ENCODE peak calls at places on chromosomes 12 and 14, in five cellular contexts. One of them, this sample, is unnamed.

GRCh38 chr12:130044991-130045621 is 117.2 kb upstream of the FZD10 start:
- DNase-seq in HTR-8/SVneo: no peak
- DNase-seq in lower lobe of right lung: no peak
- DNase-seq in smooth muscle cell of the brain vasculature: no peak
- DNase-seq in activated CD8-positive, alpha-beta T cell treated with anti-CD3 and anti-CD28 coated beads for 36 hours: no peak
- DNase-seq in this sample: no peak

GRCh38 chr14:50001999-50002925 is 109.4 kb downstream of the ARF6 start:
- DNase-seq in HTR-8/SVneo: no peak
- DNase-seq in lower lobe of right lung: peak; percentile 56
- DNase-seq in smooth muscle cell of the brain vasculature: no peak
- DNase-seq in activated CD8-positive, alpha-beta T cell treated with anti-CD3 and anti-CD28 coated beads for 36 hours: peak; percentile 89
- DNase-seq in this sample: peak; percentile 71

GRCh38 chr14:30849354-30849753 is 25.0 kb upstream of the COCH start:
- DNase-seq in HTR-8/SVneo: no peak
- DNase-seq in lower lobe of right lung: no peak
- DNase-seq in smooth muscle cell of the brain vasculature: no peak
- DNase-seq in activated CD8-positive, alpha-beta T cell treated with anti-CD3 and anti-CD28 coated beads for 36 hours: no peak
- DNase-seq in this sample: no peak

GRCh38 chr12:115794659-115795081 is 482.8 kb downstream of the MED13L start:
- DNase-seq in HTR-8/SVneo: no peak
- DNase-seq in lower lobe of right lung: no peak
- DNase-seq in smooth muscle cell of the brain vasculature: no peak
- DNase-seq in activated CD8-positive, alpha-beta T cell treated with anti-CD3 and anti-CD28 coated beads for 36 hours: no peak
- DNase-seq in this sample: no peak

GRCh38 chr12:15689751-15690191 is 99.4 kb downstream of the EPS8 start:
- DNase-seq in HTR-8/SVneo: no peak
- DNase-seq in lower lobe of right lung: no peak
- DNase-seq in smooth muscle cell of the brain vasculature: no peak
- DNase-seq in activated CD8-positive, alpha-beta T cell treated with anti-CD3 and anti-CD28 coated beads for 36 hours: no peak
- DNase-seq in this sample: no peak

GRCh38 chr12:120406553-120406952 is 31.4 kb upstream of the COX6A1 start:
- DNase-seq in HTR-8/SVneo: no peak
- DNase-seq in lower lobe of right lung: no peak
- DNase-seq in smooth muscle cell of the brain vasculature: no peak
- DNase-seq in activated CD8-positive, alpha-beta T cell treated with anti-CD3 and anti-CD28 coated beads for 36 hours: no peak
- DNase-seq in this sample: no peak

GRCh38 chr14:54882521-54882920 is 20.1 kb downstream of the GCH1 start:
- DNase-seq in HTR-8/SVneo: no peak
- DNase-seq in lower lobe of right lung: no peak
- DNase-seq in smooth muscle cell of the brain vasculature: no peak
- DNase-seq in activated CD8-positive, alpha-beta T cell treated with anti-CD3 and anti-CD28 coated beads for 36 hours: no peak
- DNase-seq in this sample: no peak

GRCh38 chr12:31465002-31465401 is 125.9 kb downstream of the DENND5B start:
- DNase-seq in HTR-8/SVneo: no peak
- DNase-seq in lower lobe of right lung: no peak
- DNase-seq in smooth muscle cell of the brain vasculature: no peak
- DNase-seq in activated CD8-positive, alpha-beta T cell treated with anti-CD3 and anti-CD28 coated beads for 36 hours: no peak
- DNase-seq in this sample: no peak

GRCh38 chr12:58253663-58254062 is 312.3 kb downstream of the ATP23 start:
- DNase-seq in HTR-8/SVneo: peak; percentile 5
- DNase-seq in lower lobe of right lung: no peak
- DNase-seq in smooth muscle cell of the brain vasculature: no peak
- DNase-seq in activated CD8-positive, alpha-beta T cell treated with anti-CD3 and anti-CD28 coated beads for 36 hours: no peak
- DNase-seq in this sample: no peak

GRCh38 chr14:33848706-33849454 is 102.0 kb downstream of the EGLN3 start:
- DNase-seq in HTR-8/SVneo: peak; percentile 45
- DNase-seq in lower lobe of right lung: no peak
- DNase-seq in smooth muscle cell of the brain vasculature: peak; percentile 4
- DNase-seq in activated CD8-positive, alpha-beta T cell treated with anti-CD3 and anti-CD28 coated beads for 36 hours: peak; percentile 40
- DNase-seq in this sample: peak; percentile 77

GRCh38 chr12:128823216-128823915 is 392 bp downstream of the SLC15A4 start:
- DNase-seq in HTR-8/SVneo: no peak
- DNase-seq in lower lobe of right lung: peak; percentile 62
- DNase-seq in smooth muscle cell of the brain vasculature: no peak
- DNase-seq in activated CD8-positive, alpha-beta T cell treated with anti-CD3 and anti-CD28 coated beads for 36 hours: peak; percentile 26
- DNase-seq in this sample: no peak

GRCh38 chr12:99380701-99381100 is 266.9 kb upstream of the GARIN6 start:
- DNase-seq in HTR-8/SVneo: no peak
- DNase-seq in lower lobe of right lung: no peak
- DNase-seq in smooth muscle cell of the brain vasculature: no peak
- DNase-seq in activated CD8-positive, alpha-beta T cell treated with anti-CD3 and anti-CD28 coated beads for 36 hours: no peak
- DNase-seq in this sample: no peak

GRCh38 chr12:132400011-132400641 is 70.7 kb upstream of the GALNT9 start:
- DNase-seq in HTR-8/SVneo: no peak
- DNase-seq in lower lobe of right lung: peak; percentile 35
- DNase-seq in smooth muscle cell of the brain vasculature: no peak
- DNase-seq in activated CD8-positive, alpha-beta T cell treated with anti-CD3 and anti-CD28 coated beads for 36 hours: no peak
- DNase-seq in this sample: peak; percentile 68

GRCh38 chr14:22685467-22685866 is 41.3 kb upstream of the OR6J1 start:
- DNase-seq in HTR-8/SVneo: no peak
- DNase-seq in lower lobe of right lung: no peak
- DNase-seq in smooth muscle cell of the brain vasculature: no peak
- DNase-seq in activated CD8-positive, alpha-beta T cell treated with anti-CD3 and anti-CD28 coated beads for 36 hours: no peak
- DNase-seq in this sample: no peak

GRCh38 chr14:82055511-82055910 is 521.9 kb upstream of the SEL1L start:
- DNase-seq in HTR-8/SVneo: no peak
- DNase-seq in lower lobe of right lung: no peak
- DNase-seq in smooth muscle cell of the brain vasculature: no peak
- DNase-seq in activated CD8-positive, alpha-beta T cell treated with anti-CD3 and anti-CD28 coated beads for 36 hours: no peak
- DNase-seq in this sample: no peak

GRCh38 chr14:35374273-35374681 is 30.3 kb downstream of the NFKBIA start:
- DNase-seq in HTR-8/SVneo: peak; percentile 72
- DNase-seq in lower lobe of right lung: peak; percentile 71
- DNase-seq in smooth muscle cell of the brain vasculature: no peak
- DNase-seq in activated CD8-positive, alpha-beta T cell treated with anti-CD3 and anti-CD28 coated beads for 36 hours: no peak
- DNase-seq in this sample: no peak

GRCh38 chr12:95784886-95785285 is 5.7 kb downstream of the NTN4 start:
- DNase-seq in HTR-8/SVneo: no peak
- DNase-seq in lower lobe of right lung: no peak
- DNase-seq in smooth muscle cell of the brain vasculature: no peak
- DNase-seq in activated CD8-positive, alpha-beta T cell treated with anti-CD3 and anti-CD28 coated beads for 36 hours: no peak
- DNase-seq in this sample: no peak

GRCh38 chr12:105343836-105344235 is 13.3 kb downstream of the C12orf75 start:
- DNase-seq in HTR-8/SVneo: no peak
- DNase-seq in lower lobe of right lung: no peak
- DNase-seq in smooth muscle cell of the brain vasculature: no peak
- DNase-seq in activated CD8-positive, alpha-beta T cell treated with anti-CD3 and anti-CD28 coated beads for 36 hours: no peak
- DNase-seq in this sample: no peak

GRCh38 chr12:18345021-18345735 is 83.9 kb downstream of the PIK3C2G start:
- DNase-seq in HTR-8/SVneo: no peak
- DNase-seq in lower lobe of right lung: no peak
- DNase-seq in smooth muscle cell of the brain vasculature: no peak
- DNase-seq in activated CD8-positive, alpha-beta T cell treated with anti-CD3 and anti-CD28 coated beads for 36 hours: no peak
- DNase-seq in this sample: no peak

GRCh38 chr12:54017027-54017788 is 8.4 kb downstream of the HOXC8 start:
- DNase-seq in HTR-8/SVneo: no peak
- DNase-seq in lower lobe of right lung: no peak
- DNase-seq in smooth muscle cell of the brain vasculature: no peak
- DNase-seq in activated CD8-positive, alpha-beta T cell treated with anti-CD3 and anti-CD28 coated beads for 36 hours: no peak
- DNase-seq in this sample: no peak

GRCh38 chr12:68841717-68842116 is 33.7 kb downstream of the MDM2 start:
- DNase-seq in HTR-8/SVneo: no peak
- DNase-seq in lower lobe of right lung: no peak
- DNase-seq in smooth muscle cell of the brain vasculature: no peak
- DNase-seq in activated CD8-positive, alpha-beta T cell treated with anti-CD3 and anti-CD28 coated beads for 36 hours: no peak
- DNase-seq in this sample: no peak

GRCh38 chr14:91693342-91693741 is 38.5 kb downstream of the CATSPERB start:
- DNase-seq in HTR-8/SVneo: no peak
- DNase-seq in lower lobe of right lung: no peak
- DNase-seq in smooth muscle cell of the brain vasculature: no peak
- DNase-seq in activated CD8-positive, alpha-beta T cell treated with anti-CD3 and anti-CD28 coated beads for 36 hours: no peak
- DNase-seq in this sample: no peak

GRCh38 chr12:92533280-92533890 is 169.4 kb upstream of the PLEKHG7 start:
- DNase-seq in HTR-8/SVneo: no peak
- DNase-seq in lower lobe of right lung: no peak
- DNase-seq in smooth muscle cell of the brain vasculature: peak; percentile 32
- DNase-seq in activated CD8-positive, alpha-beta T cell treated with anti-CD3 and anti-CD28 coated beads for 36 hours: no peak
- DNase-seq in this sample: no peak

GRCh38 chr14:69755784-69756183 is 11.2 kb upstream of the SRSF5 start:
- DNase-seq in HTR-8/SVneo: no peak
- DNase-seq in lower lobe of right lung: no peak
- DNase-seq in smooth muscle cell of the brain vasculature: no peak
- DNase-seq in activated CD8-positive, alpha-beta T cell treated with anti-CD3 and anti-CD28 coated beads for 36 hours: no peak
- DNase-seq in this sample: no peak

GRCh38 chr12:38138225-38139221 is 178.1 kb upstream of the ALG10B start:
- DNase-seq in HTR-8/SVneo: peak; percentile 33
- DNase-seq in lower lobe of right lung: no peak
- DNase-seq in smooth muscle cell of the brain vasculature: peak; percentile 13
- DNase-seq in activated CD8-positive, alpha-beta T cell treated with anti-CD3 and anti-CD28 coated beads for 36 hours: peak; percentile 71
- DNase-seq in this sample: no peak

GRCh38 chr12:1348606-1349005 is 245.8 kb downstream of the FBXL14 start:
- DNase-seq in HTR-8/SVneo: no peak
- DNase-seq in lower lobe of right lung: no peak
- DNase-seq in smooth muscle cell of the brain vasculature: no peak
- DNase-seq in activated CD8-positive, alpha-beta T cell treated with anti-CD3 and anti-CD28 coated beads for 36 hours: no peak
- DNase-seq in this sample: no peak

GRCh38 chr14:92783813-92784431 is 10.2 kb upstream of the GOLGA5 start:
- DNase-seq in HTR-8/SVneo: peak; percentile 60
- DNase-seq in lower lobe of right lung: no peak
- DNase-seq in smooth muscle cell of the brain vasculature: peak; percentile 51
- DNase-seq in activated CD8-positive, alpha-beta T cell treated with anti-CD3 and anti-CD28 coated beads for 36 hours: peak; percentile 61
- DNase-seq in this sample: no peak

GRCh38 chr14:103840016-103840415 is 7.4 kb downstream of the PPP1R13B start:
- DNase-seq in HTR-8/SVneo: no peak
- DNase-seq in lower lobe of right lung: no peak
- DNase-seq in smooth muscle cell of the brain vasculature: no peak
- DNase-seq in activated CD8-positive, alpha-beta T cell treated with anti-CD3 and anti-CD28 coated beads for 36 hours: no peak
- DNase-seq in this sample: no peak

GRCh38 chr14:74083784-74084276 is 423 bp downstream of the ALDH6A1 start:
- DNase-seq in HTR-8/SVneo: no peak
- DNase-seq in lower lobe of right lung: no peak
- DNase-seq in smooth muscle cell of the brain vasculature: no peak
- DNase-seq in activated CD8-positive, alpha-beta T cell treated with anti-CD3 and anti-CD28 coated beads for 36 hours: no peak
- DNase-seq in this sample: no peak

GRCh38 chr12:49129332-49130150 is 1.7 kb downstream of the TUBA1B start:
- DNase-seq in HTR-8/SVneo: no peak
- DNase-seq in lower lobe of right lung: no peak
- DNase-seq in smooth muscle cell of the brain vasculature: no peak
- DNase-seq in activated CD8-positive, alpha-beta T cell treated with anti-CD3 and anti-CD28 coated beads for 36 hours: no peak
- DNase-seq in this sample: no peak

GRCh38 chr12:68613209-68613904 is 2.7 kb downstream of the RAP1B start:
- DNase-seq in HTR-8/SVneo: no peak
- DNase-seq in lower lobe of right lung: no peak
- DNase-seq in smooth muscle cell of the brain vasculature: no peak
- DNase-seq in activated CD8-positive, alpha-beta T cell treated with anti-CD3 and anti-CD28 coated beads for 36 hours: peak; percentile 72
- DNase-seq in this sample: no peak

GRCh38 chr12:12551115-12551514 is 11.5 kb downstream of the DUSP16 start:
- DNase-seq in HTR-8/SVneo: no peak
- DNase-seq in lower lobe of right lung: no peak
- DNase-seq in smooth muscle cell of the brain vasculature: no peak
- DNase-seq in activated CD8-positive, alpha-beta T cell treated with anti-CD3 and anti-CD28 coated beads for 36 hours: no peak
- DNase-seq in this sample: no peak

GRCh38 chr14:101731187-101732080 is 30.1 kb upstream of the PPP2R5C start:
- DNase-seq in HTR-8/SVneo: peak; percentile 79
- DNase-seq in lower lobe of right lung: peak; percentile 88
- DNase-seq in smooth muscle cell of the brain vasculature: peak; percentile 37
- DNase-seq in activated CD8-positive, alpha-beta T cell treated with anti-CD3 and anti-CD28 coated beads for 36 hours: peak; percentile 95
- DNase-seq in this sample: no peak